ENCODE peak calls at places on chromosomes 2 and 18, in ten cellular contexts. Z, Y, O, L, B, H, D, X, U and V are unnamed samples.
A peak's percentile ranks its signal among the peaks of the same experiment; 100 is the strongest.

GRCh38 chr18:58886864-58887612 is 22.4 kb downstream of the ZNF532 start:
- DNase-seq in U (no peak), H (no peak), D (no peak), B (no peak), L (peak; percentile 65), Z (no peak), Y (no peak), O (no peak), X (no peak), V (no peak)

GRCh38 chr2:236592821-236593220 is 23.2 kb downstream of the ACKR3 start:
- DNase-seq in Y (no peak), L (no peak), U (no peak), B (no peak), O (no peak), H (no peak), D (no peak), Z (no peak), X (no peak), V (no peak)

GRCh38 chr2:215617060-215617824 is 181.4 kb upstream of the FN1 start:
- DNase-seq in H (no peak), U (no peak), O (no peak), D (no peak), L (no peak), B (no peak), Y (no peak), Z (no peak), X (no peak), V (no peak)

GRCh38 chr2:45786831-45787357 is 135.4 kb downstream of the PRKCE start:
- DNase-seq in L (no peak), D (no peak), B (no peak), O (no peak), Y (no peak), H (peak; percentile 10), Z (no peak), X (no peak), U (no peak), V (no peak)

GRCh38 chr2:212814941-212815340 is 276.3 kb upstream of the ERBB4 start:
- DNase-seq in O (no peak), L (no peak), Y (no peak), D (no peak), H (no peak), Z (no peak), U (no peak), X (no peak), B (no peak), V (no peak)

GRCh38 chr2:43184339-43184895 is 42.0 kb downstream of the ZFP36L2 start:
- DNase-seq in B (peak; percentile 71), Z (no peak), O (no peak), D (peak; percentile 85), Y (no peak), L (peak; percentile 68), X (no peak), H (peak; percentile 78), U (no peak), V (no peak)

GRCh38 chr18:65568866-65569265 is 181.9 kb upstream of the CDH7 start:
- DNase-seq in U (no peak), O (no peak), Y (no peak), L (no peak), H (no peak), Z (no peak), X (no peak), B (no peak), D (no peak), V (no peak)

GRCh38 chr18:37156330-37156942 is 327.5 kb downstream of the KIAA1328 start:
- DNase-seq in H (no peak), X (no peak), O (no peak), L (peak; percentile 8), D (no peak), Z (no peak), B (no peak), Y (no peak), U (no peak), V (no peak)

GRCh38 chr2:65055427-65056214 is 595 bp upstream of the CEP68 start:
- DNase-seq in D (no peak), L (no peak), H (no peak), U (no peak), O (peak; percentile 64), X (no peak), B (no peak), Y (no peak), Z (peak; percentile 83), V (no peak)

GRCh38 chr2:236636261-236636660 is 66.6 kb downstream of the ACKR3 start:
- DNase-seq in X (no peak), D (no peak), B (no peak), L (no peak), Y (no peak), Z (peak; percentile 64), H (no peak), U (no peak), O (no peak), V (no peak)

GRCh38 chr2:39678170-39678569 is 12.5 kb downstream of the TMEM178A start:
- DNase-seq in H (no peak), U (no peak), Y (no peak), O (no peak), Z (no peak), X (no peak), B (no peak), L (no peak), D (no peak), V (no peak)

GRCh38 chr2:120740765-120741513 is 5.3 kb downstream of the GLI2 start:
- DNase-seq in H (peak; percentile 41), Z (peak; percentile 72), D (peak; percentile 43), Y (no peak), X (no peak), L (peak; percentile 52), U (peak; percentile 86), B (no peak), O (no peak), V (no peak)

GRCh38 chr2:28395334-28396061 is 2.8 kb downstream of the FOSL2 start:
- DNase-seq in Z (peak; percentile 85), D (no peak), X (no peak), U (no peak), O (no peak), L (peak; percentile 82), H (peak; percentile 56), B (peak; percentile 76), Y (no peak), V (no peak)

GRCh38 chr2:38830546-38831159 is 45.1 kb downstream of the DHX57 start:
- DNase-seq in U (no peak), O (no peak), X (no peak), B (no peak), D (no peak), L (peak; percentile 4), H (no peak), Y (no peak), Z (no peak), V (no peak)

GRCh38 chr2:147888665-147889064 is 43.8 kb downstream of the ACVR2A start:
- DNase-seq in Z (no peak), O (peak; percentile 1), H (no peak), Y (no peak), U (no peak), B (no peak), L (no peak), X (no peak), D (no peak), V (no peak)

GRCh38 chr2:80016166-80016565 is 288.4 kb downstream of the LRRTM1 start:
- DNase-seq in U (no peak), Z (no peak), X (no peak), B (no peak), O (no peak), Y (no peak), L (no peak), D (no peak), H (no peak), V (no peak)

GRCh38 chr2:7860693-7861092 is 821.2 kb upstream of the ID2 start:
- DNase-seq in H (peak; percentile 41), U (no peak), Z (no peak), Y (no peak), X (no peak), D (no peak), L (peak; percentile 45), O (no peak), B (no peak), V (no peak)